ENCODE peak calls at places on chromosomes 1 and 21, in eight cellular contexts. One of them, this sample, is unnamed.

GRCh38 chr21:31772674-31773555 is 41.0 kb upstream of the SCAF4 start:
- DNase-seq in endothelial cell: no peak
- DNase-seq in PC-3: no peak
- DNase-seq in AG09309: no peak
- DNase-seq in brain microvascular endothelial cell: no peak
- DNase-seq in Caco-2: no peak
- DNase-seq in spleen: no peak
- DNase-seq in NB4: peak; percentile 6
- DNase-seq in this sample: no peak

GRCh38 chr1:53500184-53501064 is 41.2 kb downstream of the DMRTB1 start:
- DNase-seq in endothelial cell: no peak
- DNase-seq in PC-3: no peak
- DNase-seq in AG09309: no peak
- DNase-seq in brain microvascular endothelial cell: no peak
- DNase-seq in Caco-2: no peak
- DNase-seq in spleen: no peak
- DNase-seq in NB4: no peak
- DNase-seq in this sample: no peak

GRCh38 chr1:1910651-1911389 is 4.2 kb upstream of the CALML6 start:
- DNase-seq in endothelial cell: no peak
- DNase-seq in PC-3: no peak
- DNase-seq in AG09309: no peak
- DNase-seq in brain microvascular endothelial cell: no peak
- DNase-seq in Caco-2: no peak
- DNase-seq in spleen: peak; percentile 79
- DNase-seq in NB4: no peak
- DNase-seq in this sample: peak; percentile 44

GRCh38 chr1:165581926-165582325 is 38.1 kb downstream of the LRRC52 start:
- DNase-seq in endothelial cell: no peak
- DNase-seq in PC-3: no peak
- DNase-seq in AG09309: no peak
- DNase-seq in brain microvascular endothelial cell: no peak
- DNase-seq in Caco-2: no peak
- DNase-seq in spleen: no peak
- DNase-seq in NB4: no peak
- DNase-seq in this sample: no peak

GRCh38 chr21:15437873-15438272 is 291.9 kb upstream of the USP25 start:
- DNase-seq in endothelial cell: no peak
- DNase-seq in PC-3: peak; percentile 8
- DNase-seq in AG09309: no peak
- DNase-seq in brain microvascular endothelial cell: no peak
- DNase-seq in Caco-2: no peak
- DNase-seq in spleen: no peak
- DNase-seq in NB4: peak; percentile 8
- DNase-seq in this sample: no peak

GRCh38 chr1:2283371-2283990 is 55.4 kb downstream of the SKI start:
- DNase-seq in endothelial cell: no peak
- DNase-seq in PC-3: no peak
- DNase-seq in AG09309: no peak
- DNase-seq in brain microvascular endothelial cell: no peak
- DNase-seq in Caco-2: no peak
- DNase-seq in spleen: no peak
- DNase-seq in NB4: no peak
- DNase-seq in this sample: peak; percentile 39

GRCh38 chr1:45508295-45509151 is 8.4 kb downstream of the MMACHC start:
- DNase-seq in endothelial cell: no peak
- DNase-seq in PC-3: no peak
- DNase-seq in AG09309: no peak
- DNase-seq in brain microvascular endothelial cell: no peak
- DNase-seq in Caco-2: no peak
- DNase-seq in spleen: no peak
- DNase-seq in NB4: peak; percentile 19
- DNase-seq in this sample: no peak

GRCh38 chr1:96596226-96596625 is 125.4 kb upstream of the PTBP2 start:
- DNase-seq in endothelial cell: peak; percentile 61
- DNase-seq in PC-3: peak; percentile 55
- DNase-seq in AG09309: no peak
- DNase-seq in brain microvascular endothelial cell: peak; percentile 16
- DNase-seq in Caco-2: peak; percentile 40
- DNase-seq in spleen: no peak
- DNase-seq in NB4: peak; percentile 66
- DNase-seq in this sample: no peak

GRCh38 chr1:40663324-40664166 is 1.9 kb downstream of the RIMS3 start:
- DNase-seq in endothelial cell: no peak
- DNase-seq in PC-3: no peak
- DNase-seq in AG09309: no peak
- DNase-seq in brain microvascular endothelial cell: no peak
- DNase-seq in Caco-2: no peak
- DNase-seq in spleen: no peak
- DNase-seq in NB4: peak; percentile 74
- DNase-seq in this sample: no peak

GRCh38 chr1:51253691-51254090 is 17.6 kb downstream of the RNF11 start:
- DNase-seq in endothelial cell: no peak
- DNase-seq in PC-3: no peak
- DNase-seq in AG09309: no peak
- DNase-seq in brain microvascular endothelial cell: no peak
- DNase-seq in Caco-2: no peak
- DNase-seq in spleen: no peak
- DNase-seq in NB4: no peak
- DNase-seq in this sample: no peak

GRCh38 chr1:181094813-181095212 is 6.3 kb downstream of the IER5 start:
- DNase-seq in endothelial cell: no peak
- DNase-seq in PC-3: no peak
- DNase-seq in AG09309: peak; percentile 83
- DNase-seq in brain microvascular endothelial cell: peak; percentile 88
- DNase-seq in Caco-2: no peak
- DNase-seq in spleen: no peak
- DNase-seq in NB4: no peak
- DNase-seq in this sample: no peak

GRCh38 chr1:20255666-20256065 is 35.0 kb upstream of the VWA5B1 start:
- DNase-seq in endothelial cell: no peak
- DNase-seq in PC-3: peak; percentile 78
- DNase-seq in AG09309: peak; percentile 13
- DNase-seq in brain microvascular endothelial cell: peak; percentile 53
- DNase-seq in Caco-2: peak; percentile 7
- DNase-seq in spleen: no peak
- DNase-seq in NB4: peak; percentile 75
- DNase-seq in this sample: no peak

GRCh38 chr1:21174638-21175323 is 1.9 kb downstream of the EIF4G3 start:
- DNase-seq in endothelial cell: no peak
- DNase-seq in PC-3: peak; percentile 27
- DNase-seq in AG09309: no peak
- DNase-seq in brain microvascular endothelial cell: peak; percentile 52
- DNase-seq in Caco-2: no peak
- DNase-seq in spleen: no peak
- DNase-seq in NB4: no peak
- DNase-seq in this sample: no peak

GRCh38 chr1:67677408-67677807 is 7.6 kb upstream of the GADD45A start:
- DNase-seq in endothelial cell: no peak
- DNase-seq in PC-3: no peak
- DNase-seq in AG09309: no peak
- DNase-seq in brain microvascular endothelial cell: no peak
- DNase-seq in Caco-2: no peak
- DNase-seq in spleen: no peak
- DNase-seq in NB4: no peak
- DNase-seq in this sample: no peak

GRCh38 chr1:67675800-67676199 is 9.2 kb upstream of the GADD45A start:
- DNase-seq in endothelial cell: no peak
- DNase-seq in PC-3: no peak
- DNase-seq in AG09309: no peak
- DNase-seq in brain microvascular endothelial cell: no peak
- DNase-seq in Caco-2: no peak
- DNase-seq in spleen: no peak
- DNase-seq in NB4: no peak
- DNase-seq in this sample: no peak

GRCh38 chr1:67674260-67675011 is 10.6 kb upstream of the GADD45A start:
- DNase-seq in endothelial cell: peak; percentile 11
- DNase-seq in PC-3: no peak
- DNase-seq in AG09309: no peak
- DNase-seq in brain microvascular endothelial cell: peak; percentile 37
- DNase-seq in Caco-2: no peak
- DNase-seq in spleen: no peak
- DNase-seq in NB4: no peak
- DNase-seq in this sample: no peak

GRCh38 chr1:67677925-67678324 is 7.1 kb upstream of the GADD45A start:
- DNase-seq in endothelial cell: no peak
- DNase-seq in PC-3: no peak
- DNase-seq in AG09309: no peak
- DNase-seq in brain microvascular endothelial cell: no peak
- DNase-seq in Caco-2: no peak
- DNase-seq in spleen: no peak
- DNase-seq in NB4: no peak
- DNase-seq in this sample: no peak

DNA sequence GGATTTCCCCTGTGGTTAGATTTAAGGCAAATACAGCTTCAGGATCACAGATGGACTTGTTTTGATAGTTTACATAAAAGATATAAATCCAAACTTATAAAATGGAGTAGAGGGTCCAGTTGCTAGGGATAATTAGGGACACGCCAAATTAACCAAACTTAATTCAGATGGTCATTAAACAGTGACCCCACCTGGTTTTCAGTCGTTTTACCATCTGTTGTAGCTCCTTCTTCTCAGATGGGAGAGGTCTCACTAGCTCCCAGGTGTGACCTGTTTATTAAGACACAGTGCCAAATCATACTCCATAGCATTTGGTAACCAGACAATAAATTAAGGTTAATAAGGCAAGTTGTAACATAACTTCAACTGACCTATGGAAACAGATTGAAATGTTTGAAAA is 8.1 kb upstream of the GADD45A start:
- DNase-seq in endothelial cell: no peak
- DNase-seq in PC-3: no peak
- DNase-seq in AG09309: no peak
- DNase-seq in brain microvascular endothelial cell: no peak
- DNase-seq in Caco-2: no peak
- DNase-seq in spleen: no peak
- DNase-seq in NB4: no peak
- DNase-seq in this sample: no peak
- TF ChIP-seq CTCF in endothelial cell: no peak
- TF ChIP-seq CTCF in PC-3: no peak
- TF ChIP-seq CTCF in AG09309: no peak
- TF ChIP-seq CTCF in brain microvascular endothelial cell: no peak
- TF ChIP-seq CTCF in Caco-2: no peak
- TF ChIP-seq CTCF in spleen: no peak
- TF ChIP-seq CTCF in NB4: no peak
- TF ChIP-seq CTCF in this sample: no peak

DNA sequence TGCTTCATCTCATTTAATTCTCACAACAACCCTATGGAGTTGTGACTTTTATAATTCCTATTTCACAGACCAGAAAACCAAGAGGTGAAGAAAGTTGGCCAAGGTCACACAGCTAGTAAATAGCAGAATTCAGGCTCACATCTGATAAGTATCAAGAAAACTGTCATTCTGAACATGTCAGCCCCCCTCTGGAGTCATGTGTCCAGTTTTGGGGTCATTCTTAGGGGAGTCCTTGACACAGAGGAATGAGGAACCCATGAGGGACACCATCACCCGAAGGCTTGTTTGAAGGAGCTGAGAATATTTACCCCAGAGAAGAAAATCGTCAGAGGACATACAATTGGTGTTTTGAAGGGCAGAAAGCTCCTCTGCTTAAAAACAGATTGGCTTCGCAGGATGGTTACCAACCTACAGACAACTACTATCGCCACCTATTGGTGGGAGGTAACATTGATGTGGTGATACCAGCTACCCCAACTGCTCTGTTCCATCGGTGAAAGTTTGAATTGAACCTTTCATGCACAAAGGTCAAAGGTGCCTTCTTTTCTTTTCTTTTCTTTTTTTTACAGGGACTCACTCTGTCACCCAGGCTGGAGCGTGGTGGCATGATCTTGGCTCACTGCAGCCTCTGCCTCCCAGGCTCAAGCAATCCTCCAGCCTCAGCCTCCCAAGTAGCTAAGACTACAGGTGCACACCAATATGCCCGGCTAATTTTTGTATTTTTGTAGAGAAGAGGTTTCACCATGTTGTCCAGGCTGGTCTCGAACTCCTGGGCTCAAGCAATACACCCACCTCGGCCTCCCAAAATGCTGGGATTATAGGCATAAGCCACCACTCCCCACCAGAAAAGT is 31.3 kb downstream of the NCMAP start:
- DNase-seq in endothelial cell: peak; percentile 42
- DNase-seq in PC-3: peak; percentile 73
- DNase-seq in AG09309: peak; percentile 14
- DNase-seq in brain microvascular endothelial cell: peak; percentile 50
- DNase-seq in Caco-2: peak; percentile 66
- DNase-seq in spleen: no peak
- DNase-seq in NB4: peak; percentile 68
- DNase-seq in this sample: no peak
- TF ChIP-seq CTCF in endothelial cell: peak; percentile 71
- TF ChIP-seq CTCF in PC-3: peak; percentile 82
- TF ChIP-seq CTCF in AG09309: peak; percentile 70
- TF ChIP-seq CTCF in brain microvascular endothelial cell: peak; percentile 83
- TF ChIP-seq CTCF in Caco-2: peak; percentile 46
- TF ChIP-seq CTCF in spleen: peak; percentile 77
- TF ChIP-seq CTCF in NB4: peak; percentile 85
- TF ChIP-seq CTCF in this sample: peak; percentile 75

GRCh38 chr1:87330954-87331318 is 2.3 kb downstream of the LMO4 start:
- DNase-seq in endothelial cell: no peak
- DNase-seq in PC-3: no peak
- DNase-seq in AG09309: no peak
- DNase-seq in brain microvascular endothelial cell: no peak
- DNase-seq in Caco-2: no peak
- DNase-seq in spleen: no peak
- DNase-seq in NB4: no peak
- DNase-seq in this sample: no peak

GRCh38 chr1:87330201-87330953 is 1.7 kb downstream of the LMO4 start:
- DNase-seq in endothelial cell: no peak
- DNase-seq in PC-3: peak; percentile 33
- DNase-seq in AG09309: no peak
- DNase-seq in brain microvascular endothelial cell: no peak
- DNase-seq in Caco-2: no peak
- DNase-seq in spleen: peak; percentile 79
- DNase-seq in NB4: peak; percentile 62
- DNase-seq in this sample: no peak

GRCh38 chr1:87333692-87334347 is 5.1 kb downstream of the LMO4 start:
- DNase-seq in endothelial cell: no peak
- DNase-seq in PC-3: no peak
- DNase-seq in AG09309: no peak
- DNase-seq in brain microvascular endothelial cell: no peak
- DNase-seq in Caco-2: no peak
- DNase-seq in spleen: no peak
- DNase-seq in NB4: peak; percentile 42
- DNase-seq in this sample: no peak

GRCh38 chr1:87329756-87330200 is 1.1 kb downstream of the LMO4 start:
- DNase-seq in endothelial cell: no peak
- DNase-seq in PC-3: peak; percentile 3
- DNase-seq in AG09309: no peak
- DNase-seq in brain microvascular endothelial cell: no peak
- DNase-seq in Caco-2: no peak
- DNase-seq in spleen: no peak
- DNase-seq in NB4: peak; percentile 67
- DNase-seq in this sample: no peak

GRCh38 chr1:87331319-87332269 is 2.9 kb downstream of the LMO4 start:
- DNase-seq in endothelial cell: peak; percentile 77
- DNase-seq in PC-3: peak; percentile 92
- DNase-seq in AG09309: no peak
- DNase-seq in brain microvascular endothelial cell: peak; percentile 31
- DNase-seq in Caco-2: peak; percentile 77
- DNase-seq in spleen: peak; percentile 95
- DNase-seq in NB4: peak; percentile 80
- DNase-seq in this sample: peak; percentile 86
- TF ChIP-seq CTCF in endothelial cell: no peak
- TF ChIP-seq CTCF in PC-3: peak; percentile 36
- TF ChIP-seq CTCF in AG09309: peak; percentile 35
- TF ChIP-seq CTCF in brain microvascular endothelial cell: peak; percentile 61
- TF ChIP-seq CTCF in Caco-2: no peak
- TF ChIP-seq CTCF in spleen: no peak
- TF ChIP-seq CTCF in NB4: no peak
- TF ChIP-seq CTCF in this sample: no peak

GRCh38 chr21:30740462-30740861 is 6.6 kb downstream of the KRTAP21-2 start:
- DNase-seq in endothelial cell: no peak
- DNase-seq in PC-3: no peak
- DNase-seq in AG09309: no peak
- DNase-seq in brain microvascular endothelial cell: no peak
- DNase-seq in Caco-2: no peak
- DNase-seq in spleen: no peak
- DNase-seq in NB4: no peak
- DNase-seq in this sample: no peak
- TF ChIP-seq CTCF in endothelial cell: no peak
- TF ChIP-seq CTCF in PC-3: no peak
- TF ChIP-seq CTCF in AG09309: no peak
- TF ChIP-seq CTCF in brain microvascular endothelial cell: no peak
- TF ChIP-seq CTCF in Caco-2: no peak
- TF ChIP-seq CTCF in spleen: no peak
- TF ChIP-seq CTCF in NB4: no peak
- TF ChIP-seq CTCF in this sample: no peak

This sample was measured in lower lobe of right lung.